ENCODE peak calls at places on chromosome 10, in ten cellular contexts. R is OCI-LY7; T is endodermal cell; Y is tibial nerve; A is foreskin keratinocyte; K is SHP77; J is lung; W is AG09309; H is choroid plexus epithelial cell; X is activated naive CD8-positive, alpha-beta T cell treated with anti-CD3 and anti-CD28 coated beads, Interleukin-2, amount 50 U/mL, for 24 hours. N is an unnamed sample.
A peak's percentile ranks its signal among the peaks of the same experiment; 100 is the strongest.

GRCh38 chr10:114375082-114375481 is 29.2 kb downstream of the AFAP1L2 start:
- DNase-seq in W (no peak), T (no peak), A (no peak), K (no peak), Y (no peak), X (no peak), R (no peak), H (peak; percentile 87), J (no peak), N (no peak)

GRCh38 chr10:44391981-44392380 is 7.1 kb upstream of the CXCL12 start:
- DNase-seq in W (no peak), T (peak; percentile 13), X (no peak), H (no peak), J (no peak), R (no peak), A (no peak), Y (no peak), K (no peak), N (no peak)

GRCh38 chr10:106643521-106643920 is 521.0 kb downstream of the SORCS1 start:
- DNase-seq in J (no peak), H (no peak), T (no peak), R (no peak), W (no peak), Y (no peak), K (no peak), A (no peak), X (no peak), N (no peak)

GRCh38 chr10:64115913-64116643 is 594.9 kb downstream of the REEP3 start:
- DNase-seq in K (peak; percentile 25), A (no peak), H (peak; percentile 19), T (peak; percentile 82), Y (no peak), R (peak; percentile 4), X (no peak), J (no peak), W (no peak), N (no peak)

GRCh38 chr10:126336786-126337185 is 51.5 kb downstream of the ADAM12 start:
- DNase-seq in H (peak; percentile 38), Y (no peak), X (no peak), R (no peak), K (no peak), T (no peak), J (no peak), W (no peak), A (no peak), N (no peak)

GRCh38 chr10:123879596-123880257 is 11.9 kb downstream of the CPXM2 start:
- DNase-seq in J (no peak), T (no peak), Y (no peak), W (no peak), X (no peak), A (no peak), H (no peak), R (no peak), K (no peak), N (no peak)

GRCh38 chr10:110733256-110733952 is 89.3 kb downstream of the RBM20 start:
- DNase-seq in X (no peak), T (peak; percentile 37), A (no peak), K (no peak), J (no peak), W (no peak), R (no peak), Y (no peak), H (no peak), N (no peak)

GRCh38 chr10:27844223-27844622 is 98.6 kb upstream of the MKX start:
- DNase-seq in R (no peak), X (no peak), T (no peak), H (no peak), W (no peak), K (no peak), Y (no peak), J (no peak), A (no peak), N (no peak)

GRCh38 chr10:7948601-7949000 is 105.9 kb upstream of the GATA3 start:
- DNase-seq in H (no peak), R (no peak), K (no peak), W (peak; percentile 11), J (no peak), X (no peak), T (no peak), Y (no peak), A (no peak), N (no peak)

GRCh38 chr10:114808982-114809381 is 12.6 kb upstream of the FHIP2A start:
- DNase-seq in H (no peak), K (no peak), X (no peak), Y (no peak), W (no peak), J (no peak), T (no peak), A (no peak), R (no peak), N (no peak)

GRCh38 chr10:33211123-33211878 is 123.2 kb downstream of the NRP1 start:
- DNase-seq in Y (peak; percentile 17), X (no peak), K (no peak), H (peak; percentile 87), T (peak; percentile 66), J (peak; percentile 42), W (peak; percentile 85), R (no peak), A (no peak), N (peak; percentile 33)

GRCh38 chr10:102812213-102812876 is 24.9 kb downstream of the CYP17A1 start:
- DNase-seq in A (no peak), Y (no peak), W (no peak), T (no peak), X (no peak), R (peak; percentile 75), K (no peak), J (no peak), H (no peak), N (no peak)

GRCh38 chr10:17023386-17024298 is 106.0 kb downstream of the CUBN start:
- DNase-seq in X (peak; percentile 66), W (peak; percentile 96), K (no peak), H (peak; percentile 99), Y (no peak), J (peak; percentile 77), T (peak; percentile 61), R (peak; percentile 5), A (peak; percentile 98), N (peak; percentile 74)

GRCh38 chr10:103828107-103828506 is 27.3 kb downstream of the SH3PXD2A start:
- DNase-seq in H (no peak), W (no peak), X (no peak), Y (no peak), J (no peak), R (no peak), A (peak; percentile 94), T (no peak), K (no peak), N (no peak)

GRCh38 chr10:14009315-14010082 is 321.2 kb downstream of the FRMD4A start:
- DNase-seq in W (peak; percentile 78), Y (no peak), H (peak; percentile 63), R (no peak), T (no peak), J (no peak), K (no peak), A (no peak), X (peak; percentile 66), N (no peak)

GRCh38 chr10:75071164-75071489 is 40.3 kb upstream of the SAMD8 start:
- DNase-seq in A (no peak), T (no peak), X (no peak), W (no peak), R (no peak), K (peak; percentile 43), J (no peak), H (peak; percentile 56), Y (no peak), N (no peak)

GRCh38 chr10:31706921-31707571 is 221.6 kb downstream of the ARHGAP12 start:
- DNase-seq in Y (no peak), J (peak; percentile 46), H (peak; percentile 27), W (no peak), X (no peak), R (no peak), A (no peak), T (peak; percentile 63), K (no peak), N (no peak)

GRCh38 chr10:71088054-71088453 is 124.3 kb upstream of the UNC5B start:
- DNase-seq in R (no peak), Y (no peak), H (no peak), T (no peak), W (no peak), J (peak; percentile 14), X (no peak), K (no peak), A (no peak), N (no peak)

GRCh38 chr10:86337121-86337601 is 29.4 kb downstream of the GRID1 start:
- DNase-seq in A (no peak), K (no peak), X (no peak), W (no peak), R (no peak), H (no peak), J (no peak), T (no peak), Y (no peak), N (no peak)

GRCh38 chr10:43355749-43356371 is 15.6 kb upstream of the FXYD4 start:
- DNase-seq in A (peak; percentile 92), J (no peak), T (no peak), Y (no peak), H (peak; percentile 26), X (peak; percentile 8), K (no peak), W (peak; percentile 8), R (no peak), N (no peak)

GRCh38 chr10:5447611-5448071 is 35.3 kb downstream of the NET1 start:
- DNase-seq in A (peak; percentile 33), X (no peak), R (peak; percentile 42), K (no peak), H (no peak), T (no peak), W (no peak), J (no peak), Y (no peak), N (no peak)

GRCh38 chr10:27240891-27241639 is 468 bp upstream of the ACBD5 start:
- DNase-seq in W (no peak), T (peak; percentile 85), Y (no peak), K (no peak), R (peak; percentile 66), J (no peak), A (peak; percentile 47), H (peak; percentile 16), X (peak; percentile 31), N (no peak)

GRCh38 chr10:51103818-51104217 is 29.5 kb downstream of the PRKG1 start:
- DNase-seq in T (no peak), H (no peak), J (no peak), K (no peak), W (no peak), A (peak; percentile 40), X (no peak), R (no peak), Y (no peak), N (no peak)

GRCh38 chr10:69801434-69802315 is at the start of gene COL13A1:
- DNase-seq in T (peak; percentile 97), R (no peak), X (no peak), W (no peak), J (no peak), K (no peak), H (peak; percentile 55), Y (no peak), A (peak; percentile 75), N (peak; percentile 33)

GRCh38 chr10:77290528-77291155 is 347.0 kb downstream of the KCNMA1 start:
- DNase-seq in H (peak; percentile 86), Y (no peak), K (no peak), X (no peak), R (no peak), W (peak; percentile 84), J (no peak), T (no peak), A (peak; percentile 97), N (no peak)

GRCh38 chr10:120794390-120794789 is 56.8 kb upstream of the WDR11 start:
- DNase-seq in W (no peak), H (no peak), K (no peak), J (no peak), Y (no peak), X (no peak), R (no peak), A (no peak), T (no peak), N (no peak)

GRCh38 chr10:97101166-97101940 is 84.4 kb downstream of the SLIT1 start:
- DNase-seq in W (no peak), T (peak; percentile 66), X (no peak), A (no peak), K (no peak), Y (no peak), H (peak; percentile 27), J (no peak), R (peak; percentile 14), N (no peak)

GRCh38 chr10:110717830-110718595 is 73.9 kb downstream of the RBM20 start:
- DNase-seq in R (peak; percentile 60), A (no peak), Y (no peak), H (no peak), T (no peak), J (peak; percentile 36), K (no peak), W (no peak), X (no peak), N (no peak)

N was measured in thoracic aorta.